ENCODE peak calls at places on chromosomes 6 and 20, in six cellular contexts. P is SK-N-SH, G is GM12878, H is H1, X is K562, K is HepG2. I is an unnamed sample.

GRCh38 chr6:22821664-22822320 is 252.4 kb downstream of the HDGFL1 start:
- DNase-seq in P (no peak), G (no peak), H (no peak), X (no peak), K (no peak), I (no peak)

GRCh38 chr20:50224553-50225255 is 34.1 kb downstream of the CEBPB start:
- DNase-seq in P (no peak), G (no peak), H (no peak), X (peak; percentile 31), K (no peak), I (no peak)

GRCh38 chr6:44967481-44967880 is 360.6 kb upstream of the RUNX2 start:
- DNase-seq in P (no peak), G (no peak), H (no peak), X (no peak), K (no peak), I (no peak)

GRCh38 chr6:111573892-111574800 is 31.5 kb downstream of the TRAF3IP2 start:
- DNase-seq in P (no peak), G (no peak), H (no peak), X (no peak), K (no peak), I (no peak)

GRCh38 chr6:54086439-54086838 is 24.8 kb upstream of the MLIP start:
- DNase-seq in P (no peak), G (no peak), H (no peak), X (no peak), K (no peak), I (no peak)

GRCh38 chr20:45034436-45034835 is 66.5 kb downstream of the KCNS1 start:
- DNase-seq in P (no peak), G (no peak), H (no peak), X (no peak), K (no peak), I (no peak)

GRCh38 chr6:142489722-142490610 is 188.2 kb downstream of the ADGRG6 start:
- DNase-seq in P (no peak), G (no peak), H (no peak), X (no peak), K (no peak), I (no peak)

GRCh38 chr6:132489376-132489775 is 23.5 kb downstream of the STX7 start:
- DNase-seq in P (no peak), G (no peak), H (no peak), X (no peak), K (no peak), I (no peak)

GRCh38 chr6:14046476-14047068 is 71.0 kb upstream of the CD83 start:
- DNase-seq in P (peak; percentile 65), G (no peak), H (peak; percentile 23), X (peak; percentile 70), K (peak; percentile 30), I (peak; percentile 47)

GRCh38 chr20:50048420-50049166 is 64.4 kb downstream of the UBE2V1 start:
- DNase-seq in P (no peak), G (no peak), H (no peak), X (no peak), K (no peak), I (no peak)

GRCh38 chr6:148874698-148875293 is 128.0 kb downstream of the UST start:
- DNase-seq in P (no peak), G (no peak), H (no peak), X (no peak), K (no peak), I (no peak)

DNA sequence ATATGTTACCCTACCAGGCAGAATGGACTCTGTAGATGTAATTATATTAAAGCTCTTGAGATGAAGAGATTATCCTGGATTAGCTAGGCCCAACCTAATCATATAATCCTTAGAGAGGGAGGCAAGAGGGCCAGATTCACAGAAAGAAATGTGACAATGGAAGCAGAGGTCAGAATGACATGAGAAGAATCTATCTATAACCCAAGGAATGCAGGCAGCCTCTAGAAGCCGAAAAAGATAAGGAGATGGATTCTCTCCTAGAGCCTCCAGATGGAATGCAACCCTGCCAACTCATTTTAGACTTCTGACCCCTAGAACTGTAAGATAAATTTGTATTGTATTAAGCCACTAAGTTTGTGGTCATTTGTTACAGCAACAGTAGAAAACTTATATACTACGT is 12.3 kb downstream of the PXT1 start:
- DNase-seq in P (no peak), G (no peak), H (no peak), X (no peak), K (no peak), I (no peak)
- TF ChIP-seq TAF1 in P (no peak), G (no peak), H (no peak), X (no peak), K (no peak), I (no peak)

DNA sequence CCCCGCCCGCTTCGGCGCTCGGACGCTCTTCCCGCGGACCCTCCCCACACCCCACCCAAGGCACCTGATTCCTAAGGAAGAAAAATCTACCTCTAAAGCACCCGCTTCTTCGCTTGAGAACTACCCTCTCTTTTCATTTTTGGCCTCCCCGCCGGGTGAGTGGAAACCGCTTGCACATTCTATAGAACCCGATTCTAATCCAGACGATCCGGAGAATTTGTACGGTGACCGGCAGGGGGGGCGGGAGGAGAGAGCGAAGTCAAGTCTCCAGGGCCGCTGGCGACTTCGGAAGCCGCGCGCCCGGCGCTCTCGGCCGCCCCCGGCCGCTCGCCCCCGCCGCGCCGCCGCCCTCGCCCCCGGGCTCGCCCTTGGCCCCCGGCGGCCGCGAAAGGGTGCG is at the start of gene RBM24:
- DNase-seq in P (peak; percentile 78), G (no peak), H (no peak), X (no peak), K (peak; percentile 66), I (peak; percentile 12)
- TF ChIP-seq TAF1 in P (no peak), G (no peak), H (no peak), X (no peak), K (no peak), I (no peak)

GRCh38 chr6:31736026-31736767 is at the start of gene CLIC1:
- DNase-seq in P (peak; percentile 87), G (peak; percentile 55), H (peak; percentile 50), X (peak; percentile 97), K (peak; percentile 88), I (peak; percentile 69)
- TF ChIP-seq TAF1 in P (peak; percentile 55), G (peak; percentile 84), H (peak; percentile 51), X (no peak), K (peak; percentile 94), I (peak; percentile 76)

DNA sequence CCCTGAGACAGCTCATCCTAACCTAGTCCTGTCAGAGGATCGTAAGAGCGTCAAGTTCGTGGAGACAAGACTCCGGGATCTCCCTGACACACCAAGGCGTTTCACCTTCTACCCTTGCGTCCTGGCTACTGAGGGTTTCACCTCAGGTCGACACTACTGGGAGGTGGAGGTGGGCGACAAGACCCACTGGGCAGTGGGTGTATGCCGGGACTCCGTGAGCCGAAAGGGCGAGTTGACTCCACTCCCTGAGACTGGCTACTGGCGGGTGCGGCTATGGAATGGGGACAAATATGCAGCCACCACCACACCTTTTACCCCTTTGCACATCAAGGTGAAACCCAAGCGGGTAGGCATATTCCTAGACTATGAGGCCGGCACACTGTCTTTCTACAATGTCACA is 3.2 kb upstream of the RPP21 start:
- DNase-seq in P (no peak), G (no peak), H (no peak), X (no peak), K (no peak), I (no peak)
- TF ChIP-seq TAF1 in P (no peak), G (no peak), H (no peak), X (no peak), K (no peak), I (no peak)